ENCODE peak calls at places on chromosomes 3 and 15, in ten cellular contexts. One of them, this sample, is unnamed.

GRCh38 chr15:65373163-65373651 is 4.6 kb downstream of the IGDCC3 start:
- DNase-seq in esophagus muscularis mucosa: no peak
- DNase-seq in sigmoid colon: no peak
- DNase-seq in AG04450: no peak
- DNase-seq in keratinocyte: no peak
- DNase-seq in cardiac muscle cell: no peak
- DNase-seq in fibroblast of pulmonary artery: no peak
- DNase-seq in AG10803: no peak
- DNase-seq in PC-9: no peak
- DNase-seq in A549: no peak
- DNase-seq in this sample: no peak

GRCh38 chr3:178392553-178392952 is 143.7 kb upstream of the KCNMB2 start:
- DNase-seq in esophagus muscularis mucosa: no peak
- DNase-seq in sigmoid colon: no peak
- DNase-seq in AG04450: no peak
- DNase-seq in keratinocyte: no peak
- DNase-seq in cardiac muscle cell: peak; percentile 87
- DNase-seq in fibroblast of pulmonary artery: peak; percentile 87
- DNase-seq in AG10803: peak; percentile 98
- DNase-seq in PC-9: no peak
- DNase-seq in A549: no peak
- DNase-seq in this sample: peak; percentile 95

GRCh38 chr3:190574473-190574872 is 60.6 kb downstream of the IL1RAP start:
- DNase-seq in esophagus muscularis mucosa: no peak
- DNase-seq in sigmoid colon: no peak
- DNase-seq in AG04450: no peak
- DNase-seq in keratinocyte: no peak
- DNase-seq in cardiac muscle cell: peak; percentile 40
- DNase-seq in fibroblast of pulmonary artery: peak; percentile 38
- DNase-seq in AG10803: no peak
- DNase-seq in PC-9: no peak
- DNase-seq in A549: no peak
- DNase-seq in this sample: peak; percentile 36

GRCh38 chr3:154122096-154122911 is 1.1 kb downstream of the ARHGEF26 start:
- DNase-seq in esophagus muscularis mucosa: no peak
- DNase-seq in sigmoid colon: peak; percentile 73
- DNase-seq in AG04450: no peak
- DNase-seq in keratinocyte: no peak
- DNase-seq in cardiac muscle cell: no peak
- DNase-seq in fibroblast of pulmonary artery: no peak
- DNase-seq in AG10803: no peak
- DNase-seq in PC-9: no peak
- DNase-seq in A549: peak; percentile 46
- DNase-seq in this sample: no peak

GRCh38 chr15:82159922-82160321 is 102.6 kb downstream of the EFL1 start:
- DNase-seq in esophagus muscularis mucosa: no peak
- DNase-seq in sigmoid colon: no peak
- DNase-seq in AG04450: peak; percentile 96
- DNase-seq in keratinocyte: peak; percentile 79
- DNase-seq in cardiac muscle cell: peak; percentile 93
- DNase-seq in fibroblast of pulmonary artery: peak; percentile 79
- DNase-seq in AG10803: peak; percentile 98
- DNase-seq in PC-9: peak; percentile 40
- DNase-seq in A549: peak; percentile 34
- DNase-seq in this sample: peak; percentile 98

GRCh38 chr3:20916966-20917606 is 731.1 kb upstream of the SGO1 start:
- DNase-seq in esophagus muscularis mucosa: no peak
- DNase-seq in sigmoid colon: no peak
- DNase-seq in AG04450: no peak
- DNase-seq in keratinocyte: no peak
- DNase-seq in cardiac muscle cell: no peak
- DNase-seq in fibroblast of pulmonary artery: no peak
- DNase-seq in AG10803: no peak
- DNase-seq in PC-9: no peak
- DNase-seq in A549: no peak
- DNase-seq in this sample: no peak

GRCh38 chr3:77967621-77968020 is 927.7 kb downstream of the ROBO2 start:
- DNase-seq in esophagus muscularis mucosa: no peak
- DNase-seq in sigmoid colon: no peak
- DNase-seq in AG04450: no peak
- DNase-seq in keratinocyte: no peak
- DNase-seq in cardiac muscle cell: no peak
- DNase-seq in fibroblast of pulmonary artery: no peak
- DNase-seq in AG10803: no peak
- DNase-seq in PC-9: no peak
- DNase-seq in A549: no peak
- DNase-seq in this sample: no peak

GRCh38 chr3:55609230-55610100 is 122.4 kb upstream of the WNT5A start:
- DNase-seq in esophagus muscularis mucosa: no peak
- DNase-seq in sigmoid colon: no peak
- DNase-seq in AG04450: no peak
- DNase-seq in keratinocyte: no peak
- DNase-seq in cardiac muscle cell: no peak
- DNase-seq in fibroblast of pulmonary artery: no peak
- DNase-seq in AG10803: no peak
- DNase-seq in PC-9: no peak
- DNase-seq in A549: no peak
- DNase-seq in this sample: no peak

GRCh38 chr3:59547874-59548273 is 498.0 kb upstream of the CFAP20DC start:
- DNase-seq in esophagus muscularis mucosa: no peak
- DNase-seq in sigmoid colon: no peak
- DNase-seq in AG04450: no peak
- DNase-seq in keratinocyte: no peak
- DNase-seq in cardiac muscle cell: no peak
- DNase-seq in fibroblast of pulmonary artery: no peak
- DNase-seq in AG10803: no peak
- DNase-seq in PC-9: no peak
- DNase-seq in A549: no peak
- DNase-seq in this sample: no peak

GRCh38 chr3:67739851-67740250 is 85.4 kb upstream of the SUCLG2 start:
- DNase-seq in esophagus muscularis mucosa: no peak
- DNase-seq in sigmoid colon: no peak
- DNase-seq in AG04450: no peak
- DNase-seq in keratinocyte: no peak
- DNase-seq in cardiac muscle cell: no peak
- DNase-seq in fibroblast of pulmonary artery: no peak
- DNase-seq in AG10803: no peak
- DNase-seq in PC-9: no peak
- DNase-seq in A549: no peak
- DNase-seq in this sample: peak; percentile 8

GRCh38 chr3:132253262-132253878 is 63.8 kb upstream of the ACP3 start:
- DNase-seq in esophagus muscularis mucosa: no peak
- DNase-seq in sigmoid colon: no peak
- DNase-seq in AG04450: peak; percentile 41
- DNase-seq in keratinocyte: no peak
- DNase-seq in cardiac muscle cell: peak; percentile 84
- DNase-seq in fibroblast of pulmonary artery: peak; percentile 86
- DNase-seq in AG10803: peak; percentile 67
- DNase-seq in PC-9: peak; percentile 56
- DNase-seq in A549: peak; percentile 23
- DNase-seq in this sample: peak; percentile 86

GRCh38 chr3:5162102-5162501 is 25.4 kb upstream of the EDEM1 start:
- DNase-seq in esophagus muscularis mucosa: no peak
- DNase-seq in sigmoid colon: no peak
- DNase-seq in AG04450: peak; percentile 42
- DNase-seq in keratinocyte: no peak
- DNase-seq in cardiac muscle cell: peak; percentile 86
- DNase-seq in fibroblast of pulmonary artery: peak; percentile 80
- DNase-seq in AG10803: peak; percentile 70
- DNase-seq in PC-9: peak; percentile 67
- DNase-seq in A549: no peak
- DNase-seq in this sample: peak; percentile 87

GRCh38 chr3:126040386-126040785 is 43.5 kb downstream of the SLC41A3 start:
- DNase-seq in esophagus muscularis mucosa: peak; percentile 79
- DNase-seq in sigmoid colon: peak; percentile 46
- DNase-seq in AG04450: no peak
- DNase-seq in keratinocyte: no peak
- DNase-seq in cardiac muscle cell: no peak
- DNase-seq in fibroblast of pulmonary artery: no peak
- DNase-seq in AG10803: no peak
- DNase-seq in PC-9: no peak
- DNase-seq in A549: no peak
- DNase-seq in this sample: no peak

GRCh38 chr15:89225588-89225987 is 4.2 kb upstream of the RLBP1 start:
- DNase-seq in esophagus muscularis mucosa: no peak
- DNase-seq in sigmoid colon: no peak
- DNase-seq in AG04450: no peak
- DNase-seq in keratinocyte: no peak
- DNase-seq in cardiac muscle cell: no peak
- DNase-seq in fibroblast of pulmonary artery: no peak
- DNase-seq in AG10803: no peak
- DNase-seq in PC-9: no peak
- DNase-seq in A549: no peak
- DNase-seq in this sample: no peak

GRCh38 chr15:89231832-89232231 is 10.5 kb upstream of the RLBP1 start:
- DNase-seq in esophagus muscularis mucosa: peak; percentile 53
- DNase-seq in sigmoid colon: no peak
- DNase-seq in AG04450: no peak
- DNase-seq in keratinocyte: no peak
- DNase-seq in cardiac muscle cell: no peak
- DNase-seq in fibroblast of pulmonary artery: no peak
- DNase-seq in AG10803: no peak
- DNase-seq in PC-9: no peak
- DNase-seq in A549: no peak
- DNase-seq in this sample: no peak

GRCh38 chr15:89227425-89227824 is 6.0 kb upstream of the RLBP1 start:
- DNase-seq in esophagus muscularis mucosa: peak; percentile 87
- DNase-seq in sigmoid colon: no peak
- DNase-seq in AG04450: no peak
- DNase-seq in keratinocyte: no peak
- DNase-seq in cardiac muscle cell: no peak
- DNase-seq in fibroblast of pulmonary artery: no peak
- DNase-seq in AG10803: no peak
- DNase-seq in PC-9: no peak
- DNase-seq in A549: no peak
- DNase-seq in this sample: no peak

GRCh38 chr15:89226359-89227221 is 5.2 kb upstream of the RLBP1 start:
- DNase-seq in esophagus muscularis mucosa: peak; percentile 78
- DNase-seq in sigmoid colon: no peak
- DNase-seq in AG04450: no peak
- DNase-seq in keratinocyte: no peak
- DNase-seq in cardiac muscle cell: no peak
- DNase-seq in fibroblast of pulmonary artery: no peak
- DNase-seq in AG10803: no peak
- DNase-seq in PC-9: no peak
- DNase-seq in A549: no peak
- DNase-seq in this sample: no peak

GRCh38 chr15:89230277-89230676 is 8.9 kb upstream of the RLBP1 start:
- DNase-seq in esophagus muscularis mucosa: peak; percentile 55
- DNase-seq in sigmoid colon: no peak
- DNase-seq in AG04450: no peak
- DNase-seq in keratinocyte: no peak
- DNase-seq in cardiac muscle cell: no peak
- DNase-seq in fibroblast of pulmonary artery: no peak
- DNase-seq in AG10803: no peak
- DNase-seq in PC-9: no peak
- DNase-seq in A549: no peak
- DNase-seq in this sample: no peak
- TF ChIP-seq CTCF in esophagus muscularis mucosa: no peak
- TF ChIP-seq CTCF in sigmoid colon: no peak
- TF ChIP-seq CTCF in AG04450: peak; percentile 33
- TF ChIP-seq CTCF in keratinocyte: no peak
- TF ChIP-seq CTCF in cardiac muscle cell: peak; percentile 26
- TF ChIP-seq CTCF in fibroblast of pulmonary artery: peak; percentile 19
- TF ChIP-seq CTCF in AG10803: peak; percentile 28
- TF ChIP-seq CTCF in PC-9: no peak
- TF ChIP-seq CTCF in A549: no peak
- TF ChIP-seq CTCF in this sample: peak; percentile 40

GRCh38 chr3:195542261-195542660 is 864 bp downstream of the PPP1R2 start:
- DNase-seq in esophagus muscularis mucosa: peak; percentile 55
- DNase-seq in sigmoid colon: no peak
- DNase-seq in AG04450: no peak
- DNase-seq in keratinocyte: no peak
- DNase-seq in cardiac muscle cell: peak; percentile 6
- DNase-seq in fibroblast of pulmonary artery: no peak
- DNase-seq in AG10803: no peak
- DNase-seq in PC-9: no peak
- DNase-seq in A549: no peak
- DNase-seq in this sample: peak; percentile 22

GRCh38 chr3:195539479-195539878 is 3.6 kb downstream of the PPP1R2 start:
- DNase-seq in esophagus muscularis mucosa: no peak
- DNase-seq in sigmoid colon: no peak
- DNase-seq in AG04450: no peak
- DNase-seq in keratinocyte: no peak
- DNase-seq in cardiac muscle cell: no peak
- DNase-seq in fibroblast of pulmonary artery: no peak
- DNase-seq in AG10803: no peak
- DNase-seq in PC-9: peak; percentile 24
- DNase-seq in A549: no peak
- DNase-seq in this sample: no peak

GRCh38 chr3:195542691-195543641 is at the start of gene PPP1R2:
- DNase-seq in esophagus muscularis mucosa: peak; percentile 97
- DNase-seq in sigmoid colon: peak; percentile 96
- DNase-seq in AG04450: peak; percentile 78
- DNase-seq in keratinocyte: peak; percentile 45
- DNase-seq in cardiac muscle cell: peak; percentile 94
- DNase-seq in fibroblast of pulmonary artery: peak; percentile 92
- DNase-seq in AG10803: peak; percentile 87
- DNase-seq in PC-9: peak; percentile 80
- DNase-seq in A549: peak; percentile 54
- DNase-seq in this sample: peak; percentile 88

GRCh38 chr3:195540031-195540430 is 3.1 kb downstream of the PPP1R2 start:
- DNase-seq in esophagus muscularis mucosa: peak; percentile 72
- DNase-seq in sigmoid colon: no peak
- DNase-seq in AG04450: no peak
- DNase-seq in keratinocyte: no peak
- DNase-seq in cardiac muscle cell: no peak
- DNase-seq in fibroblast of pulmonary artery: no peak
- DNase-seq in AG10803: no peak
- DNase-seq in PC-9: peak; percentile 32
- DNase-seq in A549: no peak
- DNase-seq in this sample: no peak

GRCh38 chr3:195540526-195540925 is 2.6 kb downstream of the PPP1R2 start:
- DNase-seq in esophagus muscularis mucosa: peak; percentile 57
- DNase-seq in sigmoid colon: no peak
- DNase-seq in AG04450: no peak
- DNase-seq in keratinocyte: no peak
- DNase-seq in cardiac muscle cell: no peak
- DNase-seq in fibroblast of pulmonary artery: no peak
- DNase-seq in AG10803: no peak
- DNase-seq in PC-9: peak; percentile 31
- DNase-seq in A549: no peak
- DNase-seq in this sample: no peak
- H3K4me3 ChIP-seq in esophagus muscularis mucosa: peak overlapping the region; percentile 81
- H3K4me3 ChIP-seq in sigmoid colon: no peak overlapping the region
- H3K4me3 ChIP-seq in AG04450: no peak overlapping the region
- H3K4me3 ChIP-seq in keratinocyte: no peak overlapping the region
- H3K4me3 ChIP-seq in cardiac muscle cell: peak overlapping the region; percentile 65
- H3K4me3 ChIP-seq in fibroblast of pulmonary artery: no peak overlapping the region
- H3K4me3 ChIP-seq in AG10803: no peak overlapping the region
- H3K4me3 ChIP-seq in PC-9: peak overlapping the region; percentile 78
- H3K4me3 ChIP-seq in A549: no peak overlapping the region
- H3K4me3 ChIP-seq in this sample: no peak overlapping the region

GRCh38 chr3:186930143-186930638 is at the start of gene ST6GAL1:
- DNase-seq in esophagus muscularis mucosa: peak; percentile 93
- DNase-seq in sigmoid colon: peak; percentile 73
- DNase-seq in AG04450: no peak
- DNase-seq in keratinocyte: no peak
- DNase-seq in cardiac muscle cell: peak; percentile 83
- DNase-seq in fibroblast of pulmonary artery: peak; percentile 82
- DNase-seq in AG10803: no peak
- DNase-seq in PC-9: peak; percentile 69
- DNase-seq in A549: peak; percentile 21
- DNase-seq in this sample: peak; percentile 65
- TF ChIP-seq CTCF in esophagus muscularis mucosa: no peak
- TF ChIP-seq CTCF in sigmoid colon: no peak
- TF ChIP-seq CTCF in AG04450: peak; percentile 61
- TF ChIP-seq CTCF in keratinocyte: no peak
- TF ChIP-seq CTCF in cardiac muscle cell: peak; percentile 66
- TF ChIP-seq CTCF in fibroblast of pulmonary artery: peak; percentile 57
- TF ChIP-seq CTCF in AG10803: no peak
- TF ChIP-seq CTCF in PC-9: peak; percentile 58
- TF ChIP-seq CTCF in A549: no peak
- TF ChIP-seq CTCF in this sample: peak; percentile 60

GRCh38 chr3:156291269-156292123 is 171.1 kb downstream of the KCNAB1 start:
- DNase-seq in esophagus muscularis mucosa: no peak
- DNase-seq in sigmoid colon: peak; percentile 63
- DNase-seq in AG04450: no peak
- DNase-seq in keratinocyte: no peak
- DNase-seq in cardiac muscle cell: peak; percentile 14
- DNase-seq in fibroblast of pulmonary artery: no peak
- DNase-seq in AG10803: peak; percentile 10
- DNase-seq in PC-9: no peak
- DNase-seq in A549: no peak
- DNase-seq in this sample: peak; percentile 22
- H3K4me3 ChIP-seq in esophagus muscularis mucosa: peak overlapping the region; percentile 44
- H3K4me3 ChIP-seq in sigmoid colon: peak overlapping the region; percentile 48
- H3K4me3 ChIP-seq in AG04450: peak overlapping the region; percentile 43
- H3K4me3 ChIP-seq in keratinocyte: peak overlapping the region; percentile 52
- H3K4me3 ChIP-seq in cardiac muscle cell: peak overlapping the region; percentile 20
- H3K4me3 ChIP-seq in fibroblast of pulmonary artery: peak overlapping the region; percentile 38
- H3K4me3 ChIP-seq in AG10803: peak overlapping the region; percentile 52
- H3K4me3 ChIP-seq in PC-9: no peak overlapping the region
- H3K4me3 ChIP-seq in A549: no peak overlapping the region
- H3K4me3 ChIP-seq in this sample: peak overlapping the region; percentile 66